ENCODE peak calls at places on chromosome 12, in ten cellular contexts. T, H, U, X, R, K, M, E, Z and F are unnamed samples.

GRCh38 chr12:23209793-23210192 is 584.8 kb downstream of the ETNK1 start:
- ATAC-seq in T (no peak), H (no peak), U (no peak), X (no peak), R (no peak), K (no peak), M (no peak), E (no peak), Z (no peak), F (no peak)

GRCh38 chr12:81888341-81888740 is 129.2 kb upstream of the PPFIA2 start:
- ATAC-seq in T (no peak), H (no peak), U (no peak), X (no peak), R (no peak), K (no peak), M (no peak), E (no peak), Z (no peak), F (no peak)

GRCh38 chr12:115174928-115175327 is 491.0 kb upstream of the TBX3 start:
- ATAC-seq in T (no peak), H (no peak), U (no peak), X (no peak), R (no peak), K (peak), M (no peak), E (peak), Z (no peak), F (no peak)

GRCh38 chr12:47773858-47774580 is 981 bp downstream of the SLC48A1 start:
- ATAC-seq in T (no peak), H (no peak), U (no peak), X (no peak), R (no peak), K (peak), M (no peak), E (peak), Z (no peak), F (no peak)

GRCh38 chr12:103955811-103956514 is 9.7 kb upstream of the TDG start:
- ATAC-seq in T (no peak), H (no peak), U (no peak), X (peak), R (no peak), K (peak), M (no peak), E (no peak), Z (no peak), F (no peak)

GRCh38 chr12:132866251-132866828 is 21.1 kb downstream of the CHFR start:
- ATAC-seq in T (no peak), H (no peak), U (no peak), X (no peak), R (no peak), K (no peak), M (no peak), E (no peak), Z (no peak), F (no peak)

GRCh38 chr12:68031881-68032739 is 42.9 kb downstream of the IFNG-AS1 start:
- ATAC-seq in T (no peak), H (peak), U (no peak), X (no peak), R (no peak), K (no peak), M (peak), E (no peak), Z (peak), F (no peak)

GRCh38 chr12:92051441-92051840 is 94.2 kb downstream of the BTG1 start:
- ATAC-seq in T (no peak), H (no peak), U (no peak), X (no peak), R (no peak), K (no peak), M (no peak), E (no peak), Z (no peak), F (no peak)

GRCh38 chr12:50751921-50752721 is 11.8 kb upstream of the ATF1 start:
- ATAC-seq in T (no peak), H (no peak), U (no peak), X (no peak), R (peak), K (no peak), M (no peak), E (peak), Z (no peak), F (no peak)

GRCh38 chr12:6632026-6632978 is 3.5 kb downstream of the LPAR5 start:
- ATAC-seq in T (peak), H (peak), U (peak), X (no peak), R (peak), K (peak), M (peak), E (peak), Z (peak), F (peak)

GRCh38 chr12:114186241-114187002 is 219.5 kb downstream of the TBX5 start:
- ATAC-seq in T (no peak), H (no peak), U (no peak), X (no peak), R (no peak), K (no peak), M (no peak), E (peak), Z (no peak), F (no peak)

GRCh38 chr12:124457287-124458219 is 109.9 kb downstream of the NCOR2 start:
- ATAC-seq in T (peak), H (peak), U (peak), X (no peak), R (peak), K (no peak), M (peak), E (peak), Z (peak), F (peak)

GRCh38 chr12:75269209-75269608 is 59.6 kb upstream of the KCNC2 start:
- ATAC-seq in T (no peak), H (no peak), U (no peak), X (no peak), R (no peak), K (no peak), M (no peak), E (no peak), Z (no peak), F (no peak)

GRCh38 chr12:21918456-21918855 is 22.8 kb downstream of the ABCC9 start:
- ATAC-seq in T (no peak), H (no peak), U (no peak), X (no peak), R (no peak), K (no peak), M (no peak), E (no peak), Z (no peak), F (no peak)

GRCh38 chr12:6340745-6341438 is 984 bp downstream of the TNFRSF1A start:
- ATAC-seq in T (no peak), H (no peak), U (no peak), X (no peak), R (no peak), K (no peak), M (no peak), E (peak), Z (no peak), F (no peak)

GRCh38 chr12:122013136-122013535 is 8.5 kb upstream of the BCL7A start:
- ATAC-seq in T (no peak), H (peak), U (no peak), X (no peak), R (no peak), K (no peak), M (no peak), E (no peak), Z (peak), F (no peak)

GRCh38 chr12:118402251-118402650 is 25.9 kb downstream of the SUDS3 start:
- ATAC-seq in T (no peak), H (no peak), U (no peak), X (peak), R (no peak), K (peak), M (no peak), E (peak), Z (no peak), F (no peak)

GRCh38 chr12:70260610-70261009 is 17.4 kb downstream of the CNOT2 start:
- ATAC-seq in T (no peak), H (no peak), U (no peak), X (no peak), R (no peak), K (no peak), M (no peak), E (no peak), Z (no peak), F (peak)

GRCh38 chr12:132471011-132471857 is 18.7 kb upstream of the FBRSL1 start:
- ATAC-seq in T (peak), H (peak), U (peak), X (no peak), R (peak), K (no peak), M (peak), E (peak), Z (peak), F (peak)

GRCh38 chr12:9364224-9365176 is 156.3 kb upstream of the PZP start:
- ATAC-seq in T (peak), H (peak), U (no peak), X (no peak), R (no peak), K (peak), M (peak), E (peak), Z (peak), F (peak)

GRCh38 chr12:108819920-108820699 is 37.3 kb downstream of the SSH1 start:
- ATAC-seq in T (no peak), H (no peak), U (no peak), X (no peak), R (no peak), K (no peak), M (no peak), E (no peak), Z (no peak), F (no peak)

GRCh38 chr12:15188136-15188535 is 33.1 kb downstream of the RERG start:
- ATAC-seq in T (no peak), H (no peak), U (no peak), X (no peak), R (no peak), K (no peak), M (no peak), E (no peak), Z (no peak), F (no peak)

GRCh38 chr12:17928708-17929366 is 161.2 kb downstream of the RERGL start:
- ATAC-seq in T (no peak), H (no peak), U (no peak), X (peak), R (no peak), K (no peak), M (no peak), E (no peak), Z (no peak), F (no peak)

GRCh38 chr12:124036117-124037109 is 63.4 kb downstream of the ZNF664 start:
- ATAC-seq in T (peak), H (peak), U (peak), X (peak), R (peak), K (peak), M (peak), E (peak), Z (peak), F (no peak)

GRCh38 chr12:7832059-7832696 is 40.5 kb downstream of the SLC2A14 start:
- ATAC-seq in T (peak), H (peak), U (peak), X (peak), R (peak), K (peak), M (peak), E (peak), Z (peak), F (peak)

GRCh38 chr12:40586823-40587222 is 105.4 kb upstream of the CNTN1 start:
- ATAC-seq in T (no peak), H (no peak), U (no peak), X (no peak), R (no peak), K (no peak), M (no peak), E (no peak), Z (no peak), F (no peak)

GRCh38 chr12:103172447-103173112 is 215.1 kb downstream of the ASCL1 start:
- ATAC-seq in T (no peak), H (no peak), U (no peak), X (no peak), R (no peak), K (no peak), M (no peak), E (no peak), Z (no peak), F (no peak)

GRCh38 chr12:16076553-16076952 is 165.4 kb downstream of the DERA start:
- ATAC-seq in T (no peak), H (no peak), U (no peak), X (peak), R (peak), K (peak), M (no peak), E (no peak), Z (peak), F (no peak)